ENCODE peak calls at places on chromosomes 12 and 14, in four cellular contexts. D, X, N and O are unnamed samples.

GRCh38 chr14:79732911-79733310 is 478.4 kb downstream of the DIO2 start:
- DNase-seq in D (no peak), X (peak), N (no peak), O (no peak)

GRCh38 chr14:92224348-92224954 is 98.5 kb upstream of the SLC24A4 start:
- DNase-seq in D (peak), X (peak), N (no peak), O (peak)

GRCh38 chr12:95548056-95548538 is 3.2 kb downstream of the USP44 start:
- DNase-seq in D (peak), X (no peak), N (no peak), O (no peak)

GRCh38 chr12:2353691-2354090 is 300.9 kb downstream of the CACNA1C start:
- DNase-seq in D (no peak), X (no peak), N (no peak), O (no peak)

GRCh38 chr14:22814945-22815713 is at the start of gene SLC7A7:
- DNase-seq in D (no peak), X (no peak), N (no peak), O (peak)

GRCh38 chr12:63400746-63401145 is 249.7 kb upstream of the AVPR1A start:
- DNase-seq in D (no peak), X (peak), N (no peak), O (no peak)

GRCh38 chr12:118188690-118189371 is 52.9 kb downstream of the PEBP1 start:
- DNase-seq in D (no peak), X (peak), N (no peak), O (no peak)

GRCh38 chr12:54000105-54000773 is at the start of gene HOXC9:
- DNase-seq in D (peak), X (no peak), N (no peak), O (no peak)

GRCh38 chr12:1391722-1392121 is 202.7 kb downstream of the FBXL14 start:
- DNase-seq in D (no peak), X (no peak), N (no peak), O (no peak)

GRCh38 chr12:105935106-105935505 is 203.6 kb downstream of the NUAK1 start:
- DNase-seq in D (no peak), X (peak), N (no peak), O (no peak)

GRCh38 chr12:26878661-26879119 is 45.7 kb upstream of the ITPR2 start:
- DNase-seq in D (no peak), X (no peak), N (no peak), O (no peak)

GRCh38 chr14:99809864-99810854 is 16.9 kb downstream of the EML1 start:
- DNase-seq in D (no peak), X (no peak), N (no peak), O (no peak)

GRCh38 chr12:9707864-9708808 is 24.8 kb downstream of the CLECL1 start:
- DNase-seq in D (peak), X (peak), N (no peak), O (peak)

GRCh38 chr14:68939893-68940613 is 39.0 kb downstream of the ACTN1 start:
- DNase-seq in D (no peak), X (peak), N (no peak), O (peak)

GRCh38 chr12:1117970-1118563 is 127.0 kb downstream of the ERC1 start:
- DNase-seq in D (peak), X (peak), N (no peak), O (peak)

GRCh38 chr14:100065942-100066574 is 836 bp downstream of the EVL start:
- DNase-seq in D (peak), X (no peak), N (peak), O (no peak)

GRCh38 chr14:67853207-67853606 is 33.6 kb downstream of the RAD51B start:
- DNase-seq in D (no peak), X (no peak), N (peak), O (no peak)

GRCh38 chr12:104596876-104597833 is 140.4 kb downstream of the CHST11 start:
- DNase-seq in D (no peak), X (no peak), N (no peak), O (no peak)

DNA sequence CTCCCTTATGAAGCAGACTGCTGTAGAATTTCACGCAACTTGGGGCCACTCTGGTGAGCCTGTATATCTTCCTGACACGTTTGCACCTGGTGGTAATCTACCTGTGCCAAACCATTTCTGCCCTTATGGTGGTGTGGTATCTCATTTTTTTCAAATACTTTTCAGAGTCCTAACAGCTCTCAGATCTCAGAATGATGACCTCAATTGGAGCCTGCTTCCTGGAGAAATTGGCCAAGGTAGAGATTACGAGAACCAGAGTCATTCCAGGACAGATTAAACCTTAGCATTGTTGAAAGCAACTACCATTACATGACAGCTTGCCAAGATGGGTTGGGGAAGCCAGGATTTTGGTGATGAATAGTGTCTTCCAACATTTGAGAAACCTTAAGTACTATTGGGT is 48.2 kb downstream of the CPSF6 start:
- DNase-seq in D (no peak), X (no peak), N (no peak), O (no peak)
- TF ChIP-seq ELK1 in D (no peak), X (no peak), N (no peak), O (no peak)

DNA sequence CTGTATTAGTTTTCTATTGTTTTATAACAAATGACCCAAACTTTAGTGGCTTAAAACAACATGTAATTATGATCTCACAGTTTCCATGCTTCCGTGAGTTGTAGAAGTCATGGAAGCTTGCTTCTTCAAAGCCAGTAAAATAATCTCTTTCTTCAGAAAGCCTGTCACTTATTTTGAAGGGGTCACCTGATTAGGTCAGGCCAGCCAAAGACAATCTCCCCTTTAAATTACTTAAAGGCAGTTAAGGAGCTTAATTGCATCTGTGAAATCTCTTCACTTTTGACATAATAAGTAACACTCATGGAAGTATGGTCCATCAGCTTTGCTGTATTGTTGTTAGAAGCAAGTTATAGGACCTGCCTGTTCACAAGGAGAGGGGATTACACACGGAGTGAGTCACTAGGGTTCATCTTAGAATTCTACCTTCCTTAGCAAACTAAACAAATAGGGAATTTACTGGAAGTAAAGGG is 89.8 kb downstream of the FAR2 start:
- DNase-seq in D (no peak), X (peak), N (no peak), O (no peak)
- TF ChIP-seq ELK1 in D (no peak), X (no peak), N (no peak), O (no peak)

GRCh38 chr12:29762637-29763300 is 21.0 kb downstream of the TMTC1 start:
- DNase-seq in D (no peak), X (no peak), N (no peak), O (no peak)
- TF ChIP-seq ELK1 in D (no peak), X (no peak), N (no peak), O (no peak)

DNA sequence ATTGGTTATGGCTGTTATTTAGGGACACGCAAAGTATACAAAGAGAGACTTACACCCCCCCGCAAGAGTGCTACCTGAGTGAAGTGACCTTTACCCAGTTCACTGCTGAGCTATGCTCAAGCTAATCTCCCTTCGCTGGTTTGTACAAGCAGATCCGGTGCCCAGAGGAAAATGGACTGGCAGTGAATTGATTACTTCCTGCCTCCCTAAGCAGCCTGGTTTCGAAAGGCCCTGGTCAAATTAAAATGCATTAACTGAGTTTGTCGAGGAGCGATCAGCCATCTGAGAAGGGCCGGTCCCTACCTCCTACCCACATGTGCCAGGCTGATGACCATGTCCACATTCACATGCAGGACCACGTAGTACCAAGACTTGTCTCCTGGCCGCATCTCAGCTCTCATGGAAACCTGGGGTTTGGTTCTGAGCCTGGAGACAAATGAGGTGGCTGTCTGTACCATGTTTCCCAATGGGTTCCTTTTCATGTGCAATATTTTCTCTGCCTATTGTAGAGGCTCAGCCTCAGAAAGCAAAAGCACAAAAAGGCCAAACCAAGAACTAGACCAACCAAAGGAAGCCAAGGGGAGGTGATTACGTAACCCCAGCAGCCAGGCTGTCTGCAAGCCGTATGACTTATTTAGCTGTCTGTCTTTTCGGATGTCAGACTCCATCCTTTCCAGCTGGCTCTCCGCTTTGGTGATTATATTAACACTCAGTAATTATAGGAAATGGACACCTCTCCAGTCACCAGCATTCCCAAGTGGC is 284.7 kb upstream of the PWP1 start:
- DNase-seq in D (no peak), X (peak), N (no peak), O (peak)
- TF ChIP-seq ELK1 in D (no peak), X (no peak), N (no peak), O (no peak)

DNA sequence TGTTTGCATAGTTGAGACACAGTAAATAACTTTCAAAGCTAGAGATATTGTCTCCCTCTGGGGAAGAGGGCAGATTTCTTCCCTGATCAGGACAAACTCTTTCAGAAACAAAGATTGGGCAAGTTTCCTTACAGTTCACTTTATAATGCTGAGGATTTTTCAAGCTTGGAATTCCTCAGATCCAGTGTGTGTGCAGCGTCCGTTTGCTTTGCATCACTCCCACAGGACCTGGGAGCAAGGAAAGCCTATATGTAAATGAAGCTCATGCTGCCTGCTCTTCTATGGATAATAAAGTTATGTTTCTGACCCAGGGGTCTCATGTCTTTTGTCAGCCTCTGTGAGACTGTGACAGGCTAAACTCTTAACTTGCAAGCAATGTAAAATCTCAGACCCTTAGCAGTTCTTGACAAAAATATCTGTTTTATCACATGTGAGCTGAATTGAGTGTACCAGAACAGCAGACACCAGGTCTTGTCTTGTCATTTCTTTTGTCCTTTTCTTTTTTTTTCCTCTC is 41.6 kb downstream of the TRHDE start:
- DNase-seq in D (no peak), X (peak), N (no peak), O (no peak)
- TF ChIP-seq ELK1 in D (no peak), X (no peak), N (no peak), O (no peak)

GRCh38 chr12:120100630-120101029 is 15.9 kb downstream of the RAB35 start:
- DNase-seq in D (no peak), X (peak), N (no peak), O (no peak)
- TF ChIP-seq ELK1 in D (no peak), X (no peak), N (no peak), O (no peak)

GRCh38 chr14:26598672-26599131 is 869 bp upstream of the NOVA1 start:
- DNase-seq in D (no peak), X (no peak), N (no peak), O (no peak)

GRCh38 chr14:26596722-26597030 is 1.2 kb downstream of the NOVA1 start:
- DNase-seq in D (no peak), X (peak), N (no peak), O (peak)

GRCh38 chr14:26598081-26598671 is 343 bp upstream of the NOVA1 start:
- DNase-seq in D (peak), X (peak), N (no peak), O (peak)

GRCh38 chr14:26595922-26596721 is 1.7 kb downstream of the NOVA1 start:
- DNase-seq in D (no peak), X (no peak), N (no peak), O (no peak)

DNA sequence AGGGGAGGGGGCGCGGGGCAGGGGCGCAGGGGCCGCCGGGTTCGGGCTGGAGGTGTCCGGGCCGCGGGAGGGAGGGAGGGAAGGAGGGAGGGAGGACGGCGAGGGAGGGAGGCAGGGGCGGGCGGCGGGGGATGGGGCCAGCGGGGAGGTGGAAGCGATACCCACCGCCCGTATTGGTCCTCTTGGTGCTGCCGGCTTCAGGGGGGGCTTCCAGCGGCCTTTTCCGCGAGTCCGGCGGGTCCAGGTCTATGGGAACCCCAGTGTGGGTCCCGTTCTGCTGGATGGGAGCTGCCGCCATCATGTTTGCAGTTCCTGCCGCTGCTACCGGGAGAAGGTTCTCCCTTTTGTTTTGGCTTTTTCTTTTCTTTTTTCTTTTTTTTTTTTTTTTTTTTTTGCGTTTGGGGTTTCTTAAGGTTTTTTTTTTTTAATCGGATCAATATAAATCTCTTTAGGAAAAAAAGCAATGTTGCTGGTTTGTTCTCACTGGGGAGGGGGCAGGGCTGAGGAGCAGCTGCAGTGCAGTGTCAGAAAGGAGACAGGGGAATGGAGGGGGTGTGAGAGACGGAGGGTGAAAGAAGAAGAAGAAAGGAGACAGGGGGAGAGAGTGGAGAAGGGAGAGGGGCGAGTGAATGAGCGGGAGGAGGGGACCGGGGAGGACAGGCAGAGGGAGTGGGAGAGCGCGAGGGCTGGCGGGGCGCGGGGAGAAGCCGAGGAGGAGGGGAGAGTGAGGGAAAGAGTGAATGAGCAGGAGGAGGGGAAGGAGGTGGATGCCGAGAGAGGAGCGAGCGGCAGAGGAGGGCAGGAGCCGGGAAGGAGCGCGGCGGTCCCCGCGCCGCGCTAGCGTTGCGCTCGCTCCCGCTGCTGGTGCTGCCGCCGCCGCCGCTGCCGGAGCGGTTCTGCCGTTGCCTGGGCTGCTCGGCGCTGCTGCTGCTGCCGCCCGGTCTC is at the start of gene NOVA1:
- DNase-seq in D (no peak), X (no peak), N (no peak), O (peak)
- TF ChIP-seq ELK1 in D (no peak), X (no peak), N (no peak), O (no peak)

GRCh38 chr12:116372815-116373214 is 95.3 kb upstream of the MED13L start:
- DNase-seq in D (no peak), X (no peak), N (no peak), O (no peak)

GRCh38 chr12:116373610-116374606 is 96.4 kb upstream of the MED13L start:
- DNase-seq in D (no peak), X (no peak), N (no peak), O (no peak)

GRCh38 chr12:116370004-116370404 is 92.5 kb upstream of the MED13L start:
- DNase-seq in D (no peak), X (peak), N (no peak), O (peak)

GRCh38 chr12:116368196-116369194 is 91.0 kb upstream of the MED13L start:
- DNase-seq in D (no peak), X (no peak), N (no peak), O (peak)

GRCh38 chr12:116370886-116371580 is 93.5 kb upstream of the MED13L start:
- DNase-seq in D (no peak), X (no peak), N (no peak), O (no peak)
- TF ChIP-seq ELK1 in D (no peak), X (no peak), N (no peak), O (no peak)